ENCODE peak calls at places on chromosomes 3 and 15, in six cellular contexts. Y is D721Med, A is lower leg skin, X is ovary, F is mesothelial cell of epicardium, T is T-helper 9 cell. V is an unnamed sample.
A peak's percentile ranks its signal among the peaks of the same experiment; 100 is the strongest.

GRCh38 chr3:26962419-26963355 is 340.1 kb downstream of the LRRC3B start:
- DNase-seq in Y (no peak), A (no peak), X (no peak), F (no peak), T (no peak), V (no peak)

GRCh38 chr15:72809329-72809728 is 25.8 kb upstream of the ADPGK start:
- DNase-seq in Y (no peak), A (peak; percentile 29), X (no peak), F (no peak), T (no peak), V (no peak)

GRCh38 chr15:42374810-42375209 is 15.5 kb downstream of the CAPN3 start:
- DNase-seq in Y (no peak), A (no peak), X (no peak), F (no peak), T (no peak), V (no peak)

GRCh38 chr15:49674370-49674769 is 53.5 kb downstream of the DTWD1 start:
- DNase-seq in Y (no peak), A (no peak), X (no peak), F (no peak), T (no peak), V (no peak)

GRCh38 chr3:121490161-121490560 is 55.6 kb downstream of the POLQ start:
- DNase-seq in Y (no peak), A (no peak), X (no peak), F (no peak), T (no peak), V (no peak)

GRCh38 chr3:27127195-27127594 is 242.0 kb downstream of the NEK10 start:
- DNase-seq in Y (no peak), A (no peak), X (no peak), F (no peak), T (no peak), V (no peak)

GRCh38 chr15:71256934-71257333 is 141.7 kb downstream of the THSD4 start:
- DNase-seq in Y (no peak), A (no peak), X (no peak), F (no peak), T (no peak), V (no peak)

GRCh38 chr3:162718697-162719096 is 1222.1 kb downstream of the OTOL1 start:
- DNase-seq in Y (no peak), A (no peak), X (no peak), F (no peak), T (no peak), V (no peak)

GRCh38 chr3:172341482-172342059 is 106.7 kb downstream of the GHSR start:
- DNase-seq in Y (no peak), A (no peak), X (no peak), F (no peak), T (no peak), V (peak; percentile 64)

GRCh38 chr15:77387355-77388105 is 32.4 kb downstream of the PEAK1 start:
- DNase-seq in Y (no peak), A (no peak), X (no peak), F (no peak), T (no peak), V (no peak)

GRCh38 chr3:127253491-127253890 is 34.4 kb downstream of the PRR20G start:
- DNase-seq in Y (no peak), A (no peak), X (no peak), F (no peak), T (no peak), V (no peak)

GRCh38 chr3:189292667-189293478 is 121.1 kb downstream of the TPRG1 start:
- DNase-seq in Y (no peak), A (no peak), X (no peak), F (no peak), T (no peak), V (peak; percentile 94)

GRCh38 chr15:84604804-84605203 is 4.0 kb downstream of the ZSCAN2 start:
- DNase-seq in Y (no peak), A (no peak), X (no peak), F (no peak), T (no peak), V (no peak)

GRCh38 chr15:29708519-29708918 is 113.7 kb downstream of the TJP1 start:
- DNase-seq in Y (no peak), A (no peak), X (no peak), F (no peak), T (no peak), V (no peak)

GRCh38 chr3:34419801-34420200 is 621.4 kb downstream of the PDCD6IP start:
- DNase-seq in Y (no peak), A (no peak), X (no peak), F (no peak), T (no peak), V (no peak)

GRCh38 chr15:95284933-95285401 is 1045.5 kb upstream of the NR2F2 start:
- DNase-seq in Y (no peak), A (no peak), X (peak; percentile 44), F (no peak), T (no peak), V (no peak)

GRCh38 chr3:49803464-49804140 is 541 bp downstream of the INKA1 start:
- DNase-seq in Y (no peak), A (peak; percentile 91), X (peak; percentile 50), F (no peak), T (peak; percentile 52), V (no peak)

GRCh38 chr3:46065294-46065705 is 38.0 kb upstream of the XCR1 start:
- DNase-seq in Y (no peak), A (no peak), X (no peak), F (peak; percentile 56), T (peak; percentile 65), V (peak; percentile 14)

GRCh38 chr3:16888785-16889607 is 4.2 kb downstream of the PLCL2 start:
- DNase-seq in Y (no peak), A (no peak), X (no peak), F (no peak), T (no peak), V (no peak)

GRCh38 chr3:39531681-39532080 is 64.2 kb downstream of the MOBP start:
- DNase-seq in Y (no peak), A (no peak), X (no peak), F (no peak), T (no peak), V (no peak)

GRCh38 chr3:45181496-45181895 is 35.3 kb upstream of the CDCP1 start:
- DNase-seq in Y (peak; percentile 73), A (peak; percentile 32), X (no peak), F (no peak), T (no peak), V (no peak)

GRCh38 chr15:59812185-59812870 is 123.2 kb upstream of the BNIP2 start:
- DNase-seq in Y (no peak), A (no peak), X (no peak), F (no peak), T (no peak), V (no peak)

GRCh38 chr3:14001136-14001535 is 121.3 kb upstream of the WNT7A start:
- DNase-seq in Y (no peak), A (no peak), X (no peak), F (no peak), T (no peak), V (no peak)

GRCh38 chr3:114260152-114260551 is 22.8 kb upstream of the ZNF80 start:
- DNase-seq in Y (no peak), A (no peak), X (no peak), F (no peak), T (no peak), V (no peak)

GRCh38 chr15:39400821-39401550 is 179.9 kb upstream of the THBS1 start:
- DNase-seq in Y (no peak), A (no peak), X (no peak), F (no peak), T (no peak), V (no peak)

GRCh38 chr3:41202834-41203345 is 3.6 kb downstream of the CTNNB1 start:
- DNase-seq in Y (no peak), A (no peak), X (no peak), F (no peak), T (no peak), V (no peak)

GRCh38 chr3:38536686-38537085 is 40.5 kb downstream of the EXOG start:
- DNase-seq in Y (no peak), A (no peak), X (no peak), F (no peak), T (no peak), V (no peak)

GRCh38 chr3:105414841-105415240 is 48.1 kb downstream of the ALCAM start:
- DNase-seq in Y (no peak), A (no peak), X (no peak), F (no peak), T (no peak), V (no peak)

GRCh38 chr3:128503164-128503651 is 10.2 kb upstream of the GATA2 start:
- DNase-seq in Y (no peak), A (peak; percentile 79), X (peak; percentile 43), F (no peak), T (no peak), V (no peak)